ENCODE peak calls at places on chromosomes 3 and 15, in eight cellular contexts. I, W, Q, X, Y, D, N and R are unnamed samples.
A peak's percentile ranks its signal among the peaks of the same experiment; 100 is the strongest.

GRCh38 chr3:175737646-175738572 is 878.8 kb downstream of the NAALADL2 start:
- DNase-seq in I (no peak), W (peak; percentile 62), Q (no peak), X (no peak), Y (peak; percentile 37), D (peak; percentile 55), N (no peak), R (peak; percentile 45)

GRCh38 chr3:72520690-72521308 is 327.4 kb downstream of the SHQ1 start:
- DNase-seq in I (peak; percentile 58), W (peak; percentile 92), Q (no peak), X (no peak), Y (peak; percentile 89), D (peak; percentile 35), N (no peak), R (peak; percentile 68)

GRCh38 chr3:188772886-188773285 is 398.9 kb upstream of the TPRG1 start:
- DNase-seq in I (peak; percentile 86), W (peak; percentile 93), Q (no peak), X (no peak), Y (peak; percentile 97), D (peak; percentile 64), N (no peak), R (peak; percentile 74)

GRCh38 chr3:71725279-71725991 is at the start of gene EIF4E3:
- DNase-seq in I (no peak), W (no peak), Q (peak; percentile 53), X (peak; percentile 51), Y (peak; percentile 4), D (peak; percentile 16), N (peak; percentile 65), R (peak; percentile 19)

GRCh38 chr3:64645236-64645635 is 42.6 kb downstream of the ADAMTS9 start:
- DNase-seq in I (no peak), W (peak; percentile 42), Q (no peak), X (no peak), Y (no peak), D (no peak), N (no peak), R (peak; percentile 23)

GRCh38 chr15:93110502-93111040 is 21.6 kb upstream of the RGMA start:
- DNase-seq in I (no peak), W (no peak), Q (no peak), X (no peak), Y (no peak), D (no peak), N (no peak), R (peak; percentile 13)

GRCh38 chr15:96261575-96262034 is 68.9 kb upstream of the NR2F2 start:
- DNase-seq in I (no peak), W (no peak), Q (no peak), X (no peak), Y (no peak), D (no peak), N (no peak), R (no peak)

GRCh38 chr3:147008886-147009285 is 397.5 kb downstream of the ZIC4 start:
- DNase-seq in I (no peak), W (peak; percentile 89), Q (no peak), X (no peak), Y (no peak), D (peak; percentile 39), N (no peak), R (peak; percentile 51)

GRCh38 chr3:88142094-88142624 is 7.6 kb upstream of the C3orf38 start:
- DNase-seq in I (no peak), W (peak; percentile 39), Q (no peak), X (no peak), Y (peak; percentile 73), D (no peak), N (no peak), R (peak; percentile 75)

GRCh38 chr3:140927279-140927678 is 14.4 kb upstream of the SLC25A36 start:
- DNase-seq in I (no peak), W (no peak), Q (no peak), X (no peak), Y (no peak), D (no peak), N (no peak), R (no peak)

GRCh38 chr3:140920029-140920428 is 21.6 kb upstream of the SLC25A36 start:
- DNase-seq in I (no peak), W (no peak), Q (no peak), X (no peak), Y (no peak), D (no peak), N (no peak), R (peak; percentile 53)

GRCh38 chr3:140917769-140918168 is 23.9 kb upstream of the SLC25A36 start:
- DNase-seq in I (no peak), W (no peak), Q (peak; percentile 75), X (no peak), Y (no peak), D (no peak), N (no peak), R (no peak)

GRCh38 chr3:140924097-140924873 is 17.4 kb upstream of the SLC25A36 start:
- DNase-seq in I (no peak), W (no peak), Q (peak; percentile 85), X (no peak), Y (no peak), D (no peak), N (no peak), R (no peak)

GRCh38 chr3:140922634-140923033 is 19.0 kb upstream of the SLC25A36 start:
- DNase-seq in I (no peak), W (no peak), Q (no peak), X (no peak), Y (peak; percentile 49), D (no peak), N (peak; percentile 70), R (peak; percentile 49)
- TF ChIP-seq CTCF in I (peak; percentile 64), W (peak; percentile 45), Q (peak; percentile 33), X (peak; percentile 47), Y (peak; percentile 62), D (peak; percentile 62), N (peak; percentile 65), R (peak; percentile 58)

DNA sequence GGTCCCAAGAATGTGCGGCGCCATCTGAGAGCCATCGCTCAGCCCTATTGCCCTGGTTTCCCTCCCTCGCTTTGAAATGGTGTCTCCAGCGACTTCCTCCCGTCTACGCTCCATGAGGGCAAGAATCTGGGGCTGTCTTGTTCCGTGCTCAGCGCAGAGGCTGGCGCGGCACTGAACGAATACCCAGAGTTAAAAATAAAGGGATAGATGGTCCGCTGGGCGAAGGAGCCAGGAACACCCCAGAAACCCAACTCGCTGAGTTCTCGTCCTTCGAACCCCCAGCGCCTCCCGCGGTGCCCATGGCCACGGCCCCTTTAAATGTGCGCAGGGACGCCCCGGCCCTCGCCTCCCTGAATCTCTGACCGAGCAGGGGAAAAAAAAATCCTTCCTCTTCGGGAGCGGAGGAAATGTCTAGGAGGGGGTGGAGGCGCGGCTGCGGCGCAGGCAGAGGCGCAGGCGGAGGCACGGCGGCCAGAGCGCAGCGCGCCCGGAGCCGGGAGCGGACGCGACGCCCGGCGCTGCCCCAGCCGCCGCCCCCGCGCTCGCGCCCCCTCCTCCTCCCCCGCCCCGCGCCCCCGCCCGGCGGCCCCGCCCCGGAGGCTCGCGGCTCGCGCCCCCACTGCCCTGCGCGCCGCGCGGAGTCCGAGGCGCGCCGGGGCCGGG is 8.6 kb upstream of the FGD5 start:
- DNase-seq in I (no peak), W (no peak), Q (peak; percentile 64), X (peak; percentile 48), Y (no peak), D (no peak), N (peak; percentile 74), R (no peak)
- H3K4me3 ChIP-seq in I (no peak overlapping the region), W (peak overlapping the region; percentile 5), Q (peak overlapping the region; percentile 85), X (peak overlapping the region; percentile 58), Y (no peak overlapping the region), D (no peak overlapping the region), N (peak overlapping the region; percentile 82), R (no peak overlapping the region)

GRCh38 chr3:166013073-166013679 is 176.0 kb upstream of the BCHE start:
- DNase-seq in I (peak; percentile 15), W (peak; percentile 21), Q (no peak), X (no peak), Y (peak; percentile 37), D (no peak), N (peak; percentile 65), R (peak; percentile 50)
- TF ChIP-seq CTCF in I (peak; percentile 53), W (peak; percentile 45), Q (peak; percentile 37), X (peak; percentile 31), Y (peak; percentile 54), D (peak; percentile 15), N (peak; percentile 81), R (peak; percentile 42)

DNA sequence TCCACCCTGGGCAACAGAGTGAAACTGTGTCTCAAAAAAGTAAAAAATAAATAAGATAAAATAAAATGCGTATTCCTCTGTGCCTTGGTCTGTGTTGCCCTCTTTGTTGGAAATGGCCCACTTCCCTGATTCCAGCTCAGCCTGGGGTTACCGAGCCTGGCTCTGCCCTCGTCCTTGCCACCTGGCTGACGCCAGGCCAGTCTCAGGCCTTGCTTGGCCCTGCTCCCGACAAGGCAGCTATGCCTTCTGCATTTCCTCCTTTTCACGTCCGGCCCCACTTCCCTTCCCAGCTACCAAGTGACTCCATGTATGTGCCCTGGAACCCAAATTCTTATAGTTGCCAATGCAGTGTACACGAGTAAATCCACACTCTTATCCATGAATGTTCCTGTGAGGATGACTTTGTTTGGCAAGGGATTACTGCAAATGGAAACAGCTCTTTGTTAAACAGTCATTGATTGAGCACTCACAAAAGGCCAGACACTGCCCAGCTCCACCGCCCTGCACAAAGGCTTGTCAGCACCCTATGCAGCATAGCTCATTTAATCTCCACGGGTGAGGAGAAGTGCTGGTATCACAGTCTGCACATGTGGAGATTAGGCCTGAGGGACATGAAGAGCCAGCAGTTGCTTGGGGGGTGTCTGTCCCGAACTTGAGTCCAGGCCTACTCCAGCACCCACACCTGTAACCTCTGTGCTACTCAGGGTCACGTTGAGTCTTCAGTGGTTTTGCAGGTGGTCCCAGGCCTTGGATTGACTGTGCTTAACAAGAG is 25.1 kb downstream of the SPSB4 start:
- DNase-seq in I (no peak), W (no peak), Q (peak; percentile 59), X (no peak), Y (no peak), D (no peak), N (no peak), R (no peak)
- H3K4me3 ChIP-seq in I (no peak overlapping the region), W (peak overlapping the region; percentile 53), Q (no peak overlapping the region), X (peak overlapping the region; percentile 37), Y (no peak overlapping the region), D (no peak overlapping the region), N (peak overlapping the region; percentile 35), R (no peak overlapping the region)

GRCh38 chr15:87716422-87716821 is 540.1 kb downstream of the NTRK3 start:
- DNase-seq in I (no peak), W (no peak), Q (no peak), X (no peak), Y (no peak), D (no peak), N (peak; percentile 61), R (no peak)
- TF ChIP-seq CTCF in I (no peak), W (no peak), Q (no peak), X (no peak), Y (no peak), D (no peak), N (peak; percentile 59), R (no peak)

GRCh38 chr3:36380171-36381031 is at the start of gene STAC:
- DNase-seq in I (no peak), W (peak; percentile 36), Q (peak; percentile 23), X (no peak), Y (no peak), D (no peak), N (peak; percentile 67), R (peak; percentile 8)

DNA sequence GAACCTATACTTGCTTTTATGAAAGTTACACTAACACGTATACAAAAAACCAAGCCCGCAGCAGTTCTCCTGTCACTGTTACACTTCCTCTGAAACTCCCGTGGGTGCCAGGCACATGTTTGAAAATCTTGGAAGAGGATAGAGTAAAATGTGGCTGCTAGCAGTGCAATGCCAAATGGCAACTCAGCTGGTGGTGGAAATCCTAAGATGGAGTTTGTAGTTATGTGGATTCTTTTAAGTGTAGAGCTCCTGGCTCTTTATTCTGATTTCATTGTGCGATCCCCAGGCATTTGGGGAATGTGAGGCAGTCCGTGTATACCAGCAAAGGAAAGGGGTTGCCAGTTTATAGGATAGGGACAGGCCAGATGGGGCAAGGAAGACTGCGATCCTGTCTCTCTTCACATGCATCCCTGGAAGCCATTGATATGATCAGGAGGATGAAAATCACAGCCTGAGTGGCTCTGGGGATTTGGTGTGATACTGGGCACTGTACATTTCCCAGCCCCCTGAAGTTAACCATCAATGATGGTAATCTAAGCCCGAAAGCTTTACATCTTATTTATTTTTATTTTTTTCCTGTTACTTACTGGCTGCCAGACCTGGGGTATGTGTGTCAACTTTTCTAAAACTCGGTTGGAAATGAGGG is 1.1 kb downstream of the STAC start:
- DNase-seq in I (no peak), W (no peak), Q (no peak), X (no peak), Y (no peak), D (no peak), N (peak; percentile 78), R (no peak)
- H3K4me3 ChIP-seq in I (peak overlapping the region; percentile 60), W (peak overlapping the region; percentile 93), Q (peak overlapping the region; percentile 56), X (no peak overlapping the region), Y (no peak overlapping the region), D (peak overlapping the region; percentile 71), N (peak overlapping the region; percentile 84), R (peak overlapping the region; percentile 53)